ENCODE peak calls at places on chromosomes 4 and X, in four cellular contexts. One of them, this sample, is unnamed.

GRCh38 chrX:102712967-102713677 is 874 bp downstream of the GPRASP2 start:
- DNase-seq in K562: peak
- DNase-seq in HepG2: no peak
- DNase-seq in H1: no peak
- DNase-seq in this sample: peak

GRCh38 chr4:156968479-156968984 is 3.1 kb downstream of the PDGFC start:
- DNase-seq in K562: peak
- DNase-seq in H1: no peak
- DNase-seq in HepG2: peak
- DNase-seq in this sample: peak

GRCh38 chrX:30673884-30674598 is 20.8 kb downstream of the GK start:
- DNase-seq in H1: no peak
- DNase-seq in HepG2: no peak
- DNase-seq in K562: no peak
- DNase-seq in this sample: no peak

GRCh38 chrX:30804462-30804861 is 84.6 kb downstream of the TAB3 start:
- DNase-seq in K562: no peak
- DNase-seq in H1: no peak
- DNase-seq in HepG2: no peak
- DNase-seq in this sample: no peak

GRCh38 chrX:915427-916234 is 285.0 kb downstream of the SHOX start:
- DNase-seq in H1: no peak
- DNase-seq in K562: no peak
- DNase-seq in HepG2: no peak
- DNase-seq in this sample: no peak

GRCh38 chr4:33780952-33781655 is 2463.2 kb downstream of the ARAP2 start:
- DNase-seq in HepG2: no peak
- DNase-seq in K562: no peak
- DNase-seq in H1: no peak
- DNase-seq in this sample: peak

GRCh38 chr4:29970626-29971025 is 749.5 kb upstream of the PCDH7 start:
- DNase-seq in K562: no peak
- DNase-seq in H1: no peak
- DNase-seq in HepG2: no peak
- DNase-seq in this sample: peak

GRCh38 chr4:76547167-76547760 is 112.2 kb downstream of the SHROOM3 start:
- DNase-seq in HepG2: no peak
- DNase-seq in K562: no peak
- DNase-seq in H1: no peak
- DNase-seq in this sample: no peak

GRCh38 chrX:45952030-45952429 is 593.2 kb downstream of the ZNF674 start:
- DNase-seq in HepG2: no peak
- DNase-seq in H1: no peak
- DNase-seq in K562: no peak
- DNase-seq in this sample: no peak

GRCh38 chrX:20218809-20219505 is 47.8 kb downstream of the RPS6KA3 start:
- DNase-seq in HepG2: no peak
- DNase-seq in H1: no peak
- DNase-seq in K562: peak
- DNase-seq in this sample: peak

GRCh38 chr4:108272046-108272445 is 103.3 kb upstream of the LEF1 start:
- DNase-seq in K562: no peak
- DNase-seq in H1: no peak
- DNase-seq in HepG2: no peak
- DNase-seq in this sample: no peak

GRCh38 chrX:150044556-150044955 is 106.3 kb upstream of the EOLA2 start:
- DNase-seq in HepG2: no peak
- DNase-seq in H1: no peak
- DNase-seq in K562: no peak
- DNase-seq in this sample: no peak

GRCh38 chr4:77959566-77960338 is 97.1 kb downstream of the MRPL1 start:
- DNase-seq in H1: no peak
- DNase-seq in HepG2: peak
- DNase-seq in K562: peak
- DNase-seq in this sample: peak

GRCh38 chr4:26131711-26132110 is 189.1 kb upstream of the RBPJ start:
- DNase-seq in K562: no peak
- DNase-seq in H1: no peak
- DNase-seq in HepG2: no peak
- DNase-seq in this sample: no peak

GRCh38 chr4:66927937-66928336 is 617.4 kb downstream of the CENPC start:
- DNase-seq in K562: no peak
- DNase-seq in HepG2: no peak
- DNase-seq in H1: no peak
- DNase-seq in this sample: no peak

GRCh38 chr4:52292245-52292644 is 241.1 kb downstream of the SPATA18 start:
- DNase-seq in HepG2: no peak
- DNase-seq in K562: no peak
- DNase-seq in H1: no peak
- DNase-seq in this sample: no peak

GRCh38 chr4:36351082-36351666 is 69.8 kb downstream of the DTHD1 start:
- DNase-seq in K562: peak
- DNase-seq in HepG2: peak
- DNase-seq in H1: peak
- DNase-seq in this sample: peak

GRCh38 chr4:87073570-87074470 is 139.0 kb downstream of the AFF1 start:
- DNase-seq in H1: no peak
- DNase-seq in K562: no peak
- DNase-seq in HepG2: no peak
- DNase-seq in this sample: no peak

GRCh38 chr4:122224348-122224747 is 72.2 kb downstream of the BLTP1 start:
- DNase-seq in H1: no peak
- DNase-seq in HepG2: no peak
- DNase-seq in K562: peak
- DNase-seq in this sample: peak

GRCh38 chrX:35380808-35381700 is 417.1 kb upstream of the MAGEB16 start:
- DNase-seq in H1: no peak
- DNase-seq in K562: no peak
- DNase-seq in HepG2: peak
- DNase-seq in this sample: peak

GRCh38 chr4:40264497-40264896 is 67.7 kb downstream of the RHOH start:
- DNase-seq in HepG2: no peak
- DNase-seq in K562: no peak
- DNase-seq in H1: no peak
- DNase-seq in this sample: peak

GRCh38 chr4:42954925-42955669 is 62.6 kb downstream of the GRXCR1 start:
- DNase-seq in K562: no peak
- DNase-seq in H1: no peak
- DNase-seq in HepG2: no peak
- DNase-seq in this sample: no peak

GRCh38 chr4:136001791-136002190 is 1530.5 kb downstream of the PCDH18 start:
- DNase-seq in HepG2: no peak
- DNase-seq in K562: no peak
- DNase-seq in H1: no peak
- DNase-seq in this sample: no peak

GRCh38 chr4:138577145-138577544 is 335.0 kb upstream of the SLC7A11 start:
- DNase-seq in K562: no peak
- DNase-seq in HepG2: no peak
- DNase-seq in H1: no peak
- DNase-seq in this sample: no peak

GRCh38 chr4:184343400-184344177 is 125.9 kb upstream of the ENPP6 start:
- DNase-seq in HepG2: peak
- DNase-seq in K562: peak
- DNase-seq in H1: no peak
- DNase-seq in this sample: peak

GRCh38 chrX:111928457-111928856 is 52.5 kb downstream of the TRPC5OS start:
- DNase-seq in K562: no peak
- DNase-seq in H1: no peak
- DNase-seq in HepG2: no peak
- DNase-seq in this sample: no peak

GRCh38 chr4:89427765-89428164 is 120.2 kb upstream of the GPRIN3 start:
- DNase-seq in HepG2: no peak
- DNase-seq in K562: no peak
- DNase-seq in H1: no peak
- DNase-seq in this sample: no peak

GRCh38 chrX:68947882-68948605 is 119.2 kb downstream of the EFNB1 start:
- DNase-seq in HepG2: no peak
- DNase-seq in H1: no peak
- DNase-seq in K562: peak
- DNase-seq in this sample: no peak

GRCh38 chrX:122582280-122582679 is 601.8 kb upstream of the GRIA3 start:
- DNase-seq in HepG2: no peak
- DNase-seq in H1: no peak
- DNase-seq in K562: no peak
- DNase-seq in this sample: no peak

GRCh38 chr4:8835521-8836365 is 35.9 kb downstream of the HMX1 start:
- DNase-seq in K562: no peak
- DNase-seq in HepG2: no peak
- DNase-seq in H1: no peak
- DNase-seq in this sample: no peak

GRCh38 chr4:140004580-140005314 is 149.2 kb downstream of the MAML3 start:
- DNase-seq in K562: no peak
- DNase-seq in HepG2: no peak
- DNase-seq in H1: no peak
- DNase-seq in this sample: no peak

GRCh38 chr4:101123231-101123630 is 224.1 kb downstream of the PPP3CA start:
- DNase-seq in HepG2: no peak
- DNase-seq in H1: no peak
- DNase-seq in K562: no peak
- DNase-seq in this sample: no peak

GRCh38 chr4:31349907-31350306 is 629.7 kb downstream of the PCDH7 start:
- DNase-seq in K562: peak
- DNase-seq in HepG2: no peak
- DNase-seq in H1: no peak
- DNase-seq in this sample: no peak

GRCh38 chrX:107713205-107714195 is 62.1 kb downstream of the TSC22D3 start:
- DNase-seq in HepG2: no peak
- DNase-seq in K562: no peak
- DNase-seq in H1: no peak
- DNase-seq in this sample: no peak

GRCh38 chr4:175273995-175274753 is 356.0 kb downstream of the ADAM29 start:
- DNase-seq in HepG2: no peak
- DNase-seq in K562: no peak
- DNase-seq in H1: no peak
- DNase-seq in this sample: no peak
- TF ChIP-seq PHF8 in HepG2: no peak
- TF ChIP-seq PHF8 in K562: no peak
- TF ChIP-seq PHF8 in H1: no peak
- TF ChIP-seq PHF8 in this sample: no peak

GRCh38 chr4:1711055-1711905 is 839 bp downstream of the SLBP start:
- DNase-seq in HepG2: no peak
- DNase-seq in K562: no peak
- DNase-seq in H1: no peak
- DNase-seq in this sample: no peak
- TF ChIP-seq CEBPB in HepG2: no peak
- TF ChIP-seq CEBPB in K562: no peak
- TF ChIP-seq CEBPB in H1: no peak
- TF ChIP-seq CEBPB in this sample: no peak

GRCh38 chrX:2707334-2707760 is 16.3 kb downstream of the CD99 start:
- DNase-seq in K562: no peak
- DNase-seq in H1: peak
- DNase-seq in HepG2: peak
- DNase-seq in this sample: peak
- TF ChIP-seq JUN in K562: no peak
- TF ChIP-seq JUN in H1: no peak
- TF ChIP-seq JUN in HepG2: no peak
- TF ChIP-seq JUN in this sample: peak

DNA sequence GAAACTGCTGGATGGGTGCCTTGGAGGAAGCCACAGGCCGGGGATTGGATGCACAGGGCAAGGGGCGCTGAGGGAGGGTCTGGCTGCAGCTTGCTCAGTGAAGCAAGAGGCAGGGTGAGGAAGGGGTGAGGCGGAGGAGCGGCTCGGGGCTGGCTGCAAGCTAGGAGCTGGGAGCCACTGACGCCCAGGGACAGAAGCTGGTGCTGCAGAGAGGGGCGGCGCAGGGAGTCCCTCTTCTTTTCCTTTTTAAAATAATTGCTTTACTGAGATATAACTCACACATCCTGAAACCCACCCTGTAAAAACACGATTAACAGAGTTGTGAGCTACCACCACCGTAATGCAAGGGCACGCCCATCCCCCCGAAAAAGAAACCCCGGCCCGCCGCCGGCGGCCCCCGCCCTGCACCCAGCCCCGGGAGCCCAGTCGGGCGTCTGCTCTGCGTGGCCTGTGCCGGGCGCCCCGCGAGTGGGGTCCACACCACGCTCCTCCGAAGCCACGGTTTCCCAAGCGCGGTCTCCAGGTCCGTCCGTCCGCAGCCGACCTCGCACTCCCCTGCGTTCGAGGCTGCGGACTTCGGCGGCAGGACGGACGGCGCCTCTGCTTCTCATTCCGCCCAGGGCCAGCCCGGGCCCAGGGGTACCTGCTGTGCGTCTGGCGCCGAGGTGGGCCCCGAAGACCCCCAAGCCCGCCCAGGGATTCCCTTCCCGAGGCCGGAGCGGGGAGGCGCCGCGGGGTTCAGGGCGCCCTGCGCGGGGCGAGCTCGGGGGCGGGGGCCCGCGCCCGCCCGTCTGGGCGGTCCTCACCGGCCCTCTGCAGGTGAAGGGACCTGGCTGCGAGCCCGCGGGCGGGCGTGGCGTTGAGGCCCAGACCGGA is 865 bp upstream of the UVSSA start:
- DNase-seq in K562: peak
- DNase-seq in HepG2: peak
- DNase-seq in H1: no peak
- DNase-seq in this sample: peak
- TF ChIP-seq PHF8 in K562: peak
- TF ChIP-seq PHF8 in HepG2: peak
- TF ChIP-seq PHF8 in H1: peak
- TF ChIP-seq PHF8 in this sample: peak

DNA sequence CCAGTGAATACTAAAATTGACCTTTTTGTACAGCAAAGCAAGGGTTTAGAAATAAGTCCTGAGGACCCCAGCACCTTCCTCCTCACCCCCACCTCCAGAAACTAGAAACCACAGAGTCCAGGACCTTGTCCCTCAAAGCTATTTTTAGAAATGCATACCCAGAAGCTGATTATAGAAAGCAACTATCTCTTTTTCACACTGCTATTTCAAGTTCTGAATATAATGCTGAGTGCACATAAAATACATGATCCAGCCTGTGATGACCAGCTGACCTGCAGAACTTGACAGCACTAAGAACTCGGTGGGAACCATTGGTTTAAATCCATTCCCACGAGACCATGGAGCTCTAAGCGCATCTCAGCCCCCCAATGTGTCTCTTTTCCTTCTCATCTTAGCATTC is 155.3 kb downstream of the INPP4B start:
- DNase-seq in H1: no peak
- DNase-seq in K562: no peak
- DNase-seq in HepG2: no peak
- DNase-seq in this sample: no peak
- TF ChIP-seq CEBPB in H1: no peak
- TF ChIP-seq CEBPB in K562: no peak
- TF ChIP-seq CEBPB in HepG2: no peak
- TF ChIP-seq CEBPB in this sample: no peak

GRCh38 chr4:175951794-175952193 is 113.8 kb upstream of the WDR17 start:
- DNase-seq in H1: no peak
- DNase-seq in HepG2: no peak
- DNase-seq in K562: no peak
- DNase-seq in this sample: peak
- TF ChIP-seq JUN in H1: no peak
- TF ChIP-seq JUN in HepG2: no peak
- TF ChIP-seq JUN in K562: no peak
- TF ChIP-seq JUN in this sample: no peak

This sample was measured in A549.